ENCODE peak calls at places on chromosomes 6 and 20, in eight cellular contexts. U, S, P, R, E, Y, Z and M are unnamed samples.

GRCh38 chr6:63764318-63764916 is 128.8 kb downstream of the PHF3 start:
- DNase-seq in U (no peak), S (peak), P (no peak), R (peak), E (no peak), Y (no peak), Z (no peak), M (no peak)

GRCh38 chr20:20364747-20365558 is 3.0 kb upstream of the INSM1 start:
- DNase-seq in U (no peak), S (no peak), P (no peak), R (no peak), E (no peak), Y (no peak), Z (no peak), M (no peak)

GRCh38 chr6:85460951-85461805 is 11.3 kb downstream of the NT5E start:
- DNase-seq in U (no peak), S (peak), P (no peak), R (no peak), E (no peak), Y (no peak), Z (no peak), M (no peak)

GRCh38 chr20:34037121-34037520 is 43.4 kb downstream of the RALY start:
- DNase-seq in U (no peak), S (no peak), P (no peak), R (no peak), E (no peak), Y (no peak), Z (no peak), M (no peak)

GRCh38 chr6:119476554-119476953 is 127.0 kb upstream of the MAN1A1 start:
- DNase-seq in U (no peak), S (no peak), P (no peak), R (no peak), E (no peak), Y (no peak), Z (no peak), M (no peak)

GRCh38 chr6:22975079-22975478 is 405.7 kb downstream of the HDGFL1 start:
- DNase-seq in U (no peak), S (no peak), P (no peak), R (no peak), E (no peak), Y (no peak), Z (no peak), M (no peak)

GRCh38 chr20:5947276-5947675 is 3.1 kb downstream of the TRMT6 start:
- DNase-seq in U (no peak), S (no peak), P (no peak), R (no peak), E (no peak), Y (no peak), Z (no peak), M (no peak)

GRCh38 chr6:114718716-114719270 is 376.0 kb upstream of the HS3ST5 start:
- DNase-seq in U (no peak), S (no peak), P (no peak), R (no peak), E (no peak), Y (no peak), Z (no peak), M (no peak)

GRCh38 chr20:46688151-46689081 is 828 bp downstream of the TP53RK start:
- DNase-seq in U (no peak), S (peak), P (no peak), R (peak), E (no peak), Y (no peak), Z (no peak), M (peak)

GRCh38 chr20:4918473-4918872 is 82.8 kb downstream of the SLC23A2 start:
- DNase-seq in U (no peak), S (no peak), P (no peak), R (no peak), E (no peak), Y (no peak), Z (no peak), M (no peak)

GRCh38 chr6:36967757-36968156 is 13.2 kb downstream of the PI16 start:
- DNase-seq in U (no peak), S (no peak), P (no peak), R (no peak), E (no peak), Y (no peak), Z (no peak), M (no peak)

GRCh38 chr6:160363016-160363996 is 15.1 kb downstream of the SLC22A3 start:
- DNase-seq in U (no peak), S (no peak), P (no peak), R (no peak), E (no peak), Y (no peak), Z (no peak), M (no peak)

GRCh38 chr20:60050193-60050960 is 92.2 kb downstream of the CDH26 start:
- DNase-seq in U (no peak), S (no peak), P (no peak), R (peak), E (no peak), Y (no peak), Z (no peak), M (no peak)

GRCh38 chr20:56987992-56988391 is 278.4 kb downstream of the BMP7 start:
- DNase-seq in U (no peak), S (peak), P (no peak), R (peak), E (no peak), Y (no peak), Z (no peak), M (no peak)

DNA sequence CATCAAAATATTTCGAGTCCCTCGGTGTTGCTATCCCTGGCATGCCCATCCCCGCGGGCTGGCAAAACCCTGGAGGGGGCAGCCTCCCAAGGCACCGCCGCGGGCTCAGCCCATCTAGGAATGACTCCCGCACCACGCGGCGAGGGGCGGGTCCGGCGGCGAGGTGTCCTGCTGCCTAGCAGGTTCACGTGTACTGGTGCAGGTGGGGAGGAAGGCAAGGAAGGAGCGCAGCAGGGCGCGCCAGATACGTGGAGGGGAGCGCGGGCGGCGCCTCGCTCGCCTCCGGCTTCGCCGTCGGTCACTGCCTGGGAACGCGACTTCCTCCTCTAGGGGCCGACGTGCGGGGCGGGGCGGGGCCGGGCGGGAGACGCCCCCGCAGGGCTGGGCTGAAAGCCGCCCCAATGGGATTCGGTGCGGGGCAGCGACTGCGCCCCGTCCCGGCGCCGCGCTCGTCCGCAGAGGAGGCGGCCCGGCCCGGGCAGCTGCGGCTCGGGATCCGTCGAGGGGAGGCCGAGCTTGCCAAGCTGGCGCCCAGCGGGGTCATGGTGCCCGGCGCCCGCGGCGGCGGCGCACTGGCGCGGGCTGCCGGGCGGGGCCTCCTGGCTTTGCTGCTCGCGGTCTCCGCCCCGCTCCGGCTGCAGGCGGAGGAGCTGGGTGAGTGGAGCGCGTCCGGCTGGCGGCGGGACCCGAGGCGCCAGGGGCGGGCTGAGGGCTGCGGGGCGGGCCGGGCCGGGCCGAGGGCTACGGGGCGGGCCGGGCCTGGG is at the start of gene DCBLD1:
- DNase-seq in U (peak), S (peak), P (peak), R (peak), E (peak), Y (no peak), Z (peak), M (peak)
- H3K4me3 ChIP-seq in U (peak), S (peak), P (peak), R (peak), E (peak), Y (peak), Z (peak), M (peak)

GRCh38 chr6:168518348-168518745 is 77.4 kb downstream of the SMOC2 start:
- DNase-seq in U (no peak), S (no peak), P (no peak), R (no peak), E (no peak), Y (no peak), Z (no peak), M (no peak)

GRCh38 chr6:168515376-168515775 is 74.4 kb downstream of the SMOC2 start:
- DNase-seq in U (no peak), S (no peak), P (no peak), R (no peak), E (no peak), Y (no peak), Z (no peak), M (peak)

GRCh38 chr6:168516941-168517741 is 76.2 kb downstream of the SMOC2 start:
- DNase-seq in U (no peak), S (no peak), P (no peak), R (no peak), E (no peak), Y (no peak), Z (no peak), M (no peak)

GRCh38 chr6:168518867-168519266 is 77.9 kb downstream of the SMOC2 start:
- DNase-seq in U (no peak), S (no peak), P (no peak), R (no peak), E (no peak), Y (no peak), Z (no peak), M (no peak)

GRCh38 chr6:168517742-168518347 is 76.9 kb downstream of the SMOC2 start:
- DNase-seq in U (no peak), S (no peak), P (no peak), R (no peak), E (no peak), Y (no peak), Z (no peak), M (peak)
- H3K4me3 ChIP-seq in U (no peak), S (no peak), P (no peak), R (no peak), E (no peak), Y (no peak), Z (no peak), M (no peak)

DNA sequence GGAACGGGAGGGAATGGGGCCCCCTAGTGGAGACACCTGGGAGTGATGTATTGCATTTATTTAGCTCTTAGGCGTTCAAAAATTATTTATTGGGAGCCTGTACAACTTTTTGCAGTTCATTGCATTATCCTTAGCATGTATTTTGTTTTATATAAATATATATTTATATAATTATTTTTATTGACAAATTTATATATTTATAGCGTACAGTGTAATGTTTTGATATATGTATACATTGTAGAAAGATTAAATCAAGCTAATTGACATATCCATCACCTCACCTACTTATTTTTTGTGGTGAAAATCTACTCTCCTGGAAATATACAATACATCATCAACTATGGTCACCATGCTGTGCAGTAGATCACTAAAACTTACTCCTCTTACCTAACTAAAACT is 975 bp downstream of the SIRT5 start:
- DNase-seq in U (no peak), S (no peak), P (no peak), R (no peak), E (no peak), Y (no peak), Z (no peak), M (no peak)
- H3K4me3 ChIP-seq in U (peak), S (peak), P (peak), R (peak), E (peak), Y (peak), Z (peak), M (peak)

GRCh38 chr6:158031445-158032353 is 50.0 kb downstream of the SYNJ2 start:
- DNase-seq in U (peak), S (peak), P (peak), R (peak), E (no peak), Y (no peak), Z (peak), M (peak)
- H3K4me3 ChIP-seq in U (no peak), S (no peak), P (no peak), R (no peak), E (no peak), Y (no peak), Z (no peak), M (no peak)